ENCODE peak calls at places on chromosomes 4 and X, in seven cellular contexts. J is mesendoderm, L is neuronal stem cell, R is IMR-90, Z is H9, Q is H1, I is mesenchymal stem cell. U is an unnamed sample.

GRCh38 chrX:97238632-97239031 is 354.9 kb downstream of the RPA4 start:
- DNase-seq in J (peak; percentile 38), L (no peak), R (peak; percentile 55), Z (no peak), Q (no peak), I (peak; percentile 30), U (peak; percentile 40)

GRCh38 chrX:3145716-3146115 is 104.4 kb downstream of the ARSF start:
- DNase-seq in J (peak; percentile 12), L (no peak), R (peak; percentile 23), Z (no peak), Q (no peak), I (no peak), U (no peak)

GRCh38 chrX:94123062-94123461 is 449.1 kb downstream of the FAM133A start:
- DNase-seq in J (no peak), L (no peak), R (no peak), Z (no peak), Q (no peak), I (no peak), U (peak; percentile 29)

GRCh38 chrX:55142206-55142918 is 53.5 kb downstream of the PAGE2 start:
- DNase-seq in J (no peak), L (no peak), R (no peak), Z (no peak), Q (no peak), I (no peak), U (no peak)

GRCh38 chr4:187357045-187357643 is 633.5 kb upstream of the FAT1 start:
- DNase-seq in J (no peak), L (no peak), R (no peak), Z (no peak), Q (no peak), I (no peak), U (no peak)

GRCh38 chr4:106351016-106351415 is 17.6 kb downstream of the GIMD1 start:
- DNase-seq in J (no peak), L (no peak), R (no peak), Z (no peak), Q (no peak), I (no peak), U (no peak)

GRCh38 chr4:12703076-12703475 is 781.1 kb downstream of the RAB28 start:
- DNase-seq in J (no peak), L (no peak), R (no peak), Z (no peak), Q (no peak), I (no peak), U (no peak)

GRCh38 chr4:95027906-95028618 is 270.3 kb downstream of the BMPR1B start:
- DNase-seq in J (peak; percentile 35), L (peak; percentile 12), R (no peak), Z (no peak), Q (no peak), I (no peak), U (no peak)

GRCh38 chrX:133415276-133416105 is at the start of gene GPC4:
- DNase-seq in J (peak; percentile 85), L (peak; percentile 51), R (no peak), Z (peak; percentile 78), Q (no peak), I (peak; percentile 67), U (peak; percentile 22)

GRCh38 chr4:185924458-185924857 is 112.5 kb upstream of the SORBS2 start:
- DNase-seq in J (no peak), L (no peak), R (no peak), Z (no peak), Q (no peak), I (no peak), U (no peak)

GRCh38 chr4:185307136-185307950 is 88.4 kb downstream of the LRP2BP start:
- DNase-seq in J (peak; percentile 85), L (no peak), R (peak; percentile 31), Z (peak; percentile 69), Q (peak; percentile 19), I (no peak), U (peak; percentile 94)

GRCh38 chr4:55547461-55547770 is 707 bp upstream of the CLOCK start:
- DNase-seq in J (no peak), L (no peak), R (no peak), Z (no peak), Q (no peak), I (no peak), U (peak; percentile 37)

GRCh38 chr4:181810658-181811057 is 432.5 kb upstream of the TENM3 start:
- DNase-seq in J (no peak), L (no peak), R (no peak), Z (no peak), Q (no peak), I (no peak), U (no peak)

GRCh38 chr4:57499786-57500185 is 389.6 kb upstream of the IGFBP7 start:
- DNase-seq in J (no peak), L (no peak), R (no peak), Z (no peak), Q (no peak), I (no peak), U (peak; percentile 74)

GRCh38 chr4:1402021-1402515 is 4.2 kb downstream of the NKX1-1 start:
- DNase-seq in J (no peak), L (no peak), R (no peak), Z (peak; percentile 28), Q (no peak), I (no peak), U (no peak)

GRCh38 chr4:66575024-66575696 is 904.9 kb upstream of the EPHA5 start:
- DNase-seq in J (no peak), L (no peak), R (peak; percentile 62), Z (no peak), Q (no peak), I (peak; percentile 33), U (no peak)

GRCh38 chr4:1365271-1366178 is 18.5 kb downstream of the UVSSA start:
- DNase-seq in J (no peak), L (no peak), R (no peak), Z (peak; percentile 61), Q (no peak), I (no peak), U (peak; percentile 81)

GRCh38 chr4:184061582-184061981 is 156.1 kb downstream of the ENPP6 start:
- DNase-seq in J (peak; percentile 31), L (no peak), R (no peak), Z (peak; percentile 49), Q (no peak), I (no peak), U (no peak)

DNA sequence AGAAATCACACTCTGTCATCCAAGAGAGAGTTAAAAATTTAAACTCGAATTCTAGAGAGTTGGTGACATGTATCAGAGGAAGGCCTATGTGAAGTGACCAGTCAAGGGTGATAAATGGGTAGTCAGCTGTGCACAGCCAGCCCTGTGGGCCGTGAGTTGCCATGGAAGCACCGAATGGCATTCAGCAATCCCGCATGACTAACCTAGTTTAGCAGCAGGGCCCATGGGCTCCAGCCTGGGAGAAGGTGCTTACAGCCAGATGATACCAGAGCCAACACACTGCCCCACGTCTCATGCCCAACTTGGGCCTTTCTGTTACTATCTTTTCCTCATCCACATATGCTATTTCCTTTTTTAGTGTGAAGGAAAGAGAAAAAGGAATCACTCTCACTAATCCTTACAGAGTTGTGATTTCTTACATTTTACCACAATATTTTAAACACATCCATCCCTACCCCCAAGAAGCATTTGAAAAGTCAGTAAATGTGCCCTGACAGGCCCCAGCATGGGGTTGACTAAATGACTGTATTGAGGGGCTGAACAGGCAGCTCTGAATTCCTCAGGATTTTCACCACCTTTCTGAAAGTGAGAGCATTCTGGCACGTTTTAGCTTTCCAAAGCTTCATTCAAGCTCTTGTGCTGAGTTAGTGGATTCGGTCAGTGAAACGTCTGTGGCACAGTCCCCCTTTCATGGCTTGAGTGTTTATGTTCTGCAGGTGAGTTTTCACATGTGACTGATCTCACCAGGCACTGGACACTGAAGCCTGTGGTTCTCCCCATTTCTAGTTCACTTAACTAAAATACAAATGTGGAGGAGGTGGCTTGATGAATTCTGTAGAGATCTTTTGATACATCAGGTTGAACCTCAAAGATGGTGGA is 104.3 kb downstream of the AFF1 start:
- DNase-seq in J (peak; percentile 92), L (peak; percentile 80), R (peak; percentile 91), Z (peak; percentile 61), Q (no peak), I (peak; percentile 95), U (peak; percentile 88)
- H3K4me1 ChIP-seq in J (peaks cover 33% of the 10 kb centered on the region), L (peaks cover 45% of the 10 kb centered on the region), R (peaks cover 20% of the 10 kb centered on the region), Z (peaks cover 5% of the 10 kb centered on the region), Q (peaks cover 21% of the 10 kb centered on the region), I (peaks cover 26% of the 10 kb centered on the region), U (peaks cover 4% of the 10 kb centered on the region)

DNA sequence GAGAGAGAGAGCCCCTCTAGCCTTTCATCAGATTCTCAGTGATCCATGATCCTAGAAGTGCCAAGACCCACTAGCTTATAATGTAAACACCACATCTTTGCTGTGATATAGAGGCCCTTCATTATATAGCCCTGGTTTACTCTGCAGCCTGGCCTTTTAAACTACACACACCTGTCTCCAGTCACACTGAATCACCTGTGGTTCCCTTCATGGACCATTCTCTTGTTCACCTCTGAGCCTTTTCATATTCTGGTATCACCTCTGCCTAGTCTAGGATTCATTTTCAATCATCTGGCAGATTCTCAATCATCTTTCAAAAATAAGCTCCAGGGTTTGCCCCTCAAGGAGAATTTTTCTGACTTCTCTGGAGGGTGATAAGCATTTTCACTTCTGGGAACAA is 50.0 kb upstream of the CD40LG start:
- DNase-seq in J (no peak), L (no peak), R (no peak), Z (no peak), Q (no peak), I (no peak), U (no peak)
- H3K4me2 ChIP-seq in J (no peak overlapping the region), L (no peak overlapping the region), R (no peak overlapping the region), Z (no peak overlapping the region), Q (no peak overlapping the region), I (no peak overlapping the region), U (no peak overlapping the region)

DNA sequence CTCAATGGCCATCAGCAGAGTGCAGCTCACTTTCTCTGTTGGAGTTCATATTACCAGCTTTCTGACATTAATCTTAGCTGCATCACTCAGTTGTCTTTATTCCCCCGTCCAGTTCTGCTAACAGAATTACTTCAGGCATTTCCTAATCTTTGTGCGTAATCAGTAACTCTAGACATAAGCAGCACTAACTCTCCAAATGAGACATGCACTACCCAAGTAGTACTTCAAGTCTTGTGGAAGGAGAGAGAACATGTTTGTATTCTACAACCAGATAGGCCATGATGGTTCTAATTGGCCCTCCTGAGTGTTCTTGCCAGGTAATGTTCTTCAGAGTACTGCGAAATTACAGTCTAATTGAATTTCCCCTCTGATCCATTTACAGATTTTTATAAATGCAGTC is 448.5 kb upstream of the RPS6KA3 start:
- DNase-seq in J (no peak), L (no peak), R (no peak), Z (no peak), Q (no peak), I (no peak), U (no peak)
- H3K18ac ChIP-seq in J (no peak overlapping the region), L (no peak overlapping the region), R (no peak overlapping the region), Z (no peak overlapping the region), Q (no peak overlapping the region), I (no peak overlapping the region), U (no peak overlapping the region)

GRCh38 chrX:41333744-41333993 is 293 bp upstream of the DDX3X start:
- DNase-seq in J (peak; percentile 92), L (peak; percentile 82), R (peak; percentile 90), Z (no peak), Q (no peak), I (peak; percentile 91), U (peak; percentile 70)

GRCh38 chrX:41335590-41336331 is 1.8 kb downstream of the DDX3X start:
- DNase-seq in J (no peak), L (no peak), R (peak; percentile 80), Z (no peak), Q (no peak), I (no peak), U (no peak)

GRCh38 chrX:41336447-41336846 is 2.5 kb downstream of the DDX3X start:
- DNase-seq in J (no peak), L (no peak), R (no peak), Z (no peak), Q (no peak), I (no peak), U (peak; percentile 32)

GRCh38 chrX:41333994-41334865 is at the start of gene DDX3X:
- DNase-seq in J (peak; percentile 71), L (peak; percentile 78), R (peak; percentile 91), Z (peak; percentile 85), Q (no peak), I (peak; percentile 91), U (peak; percentile 96)

GRCh38 chrX:41334866-41335589 is 1.1 kb downstream of the DDX3X start:
- DNase-seq in J (peak; percentile 59), L (no peak), R (peak; percentile 62), Z (peak; percentile 56), Q (no peak), I (peak; percentile 59), U (no peak)
- H3K4me1 ChIP-seq in J (no peaks in the 10 kb centered on the region), L (peaks cover 2% of the 10 kb centered on the region), R (peaks cover 5% of the 10 kb centered on the region), Z (peaks cover 6% of the 10 kb centered on the region), Q (peaks cover 10% of the 10 kb centered on the region), I (peaks cover 2% of the 10 kb centered on the region), U (peaks cover 6% of the 10 kb centered on the region)